ENCODE peak calls at places on chromosome 7, in ten cellular contexts. W is NCI-H1417 treated with DMSO at 0.1 percent for 48 hours; A is GM20000; C is small intestine; X is astrocyte of the spinal cord; Y is coronary artery; G is GM13977; B is stimulated activated CD8-positive, alpha-beta memory T cell treated with anti-CD3 and anti-CD28 coated beads, Interleukin-15, amount 100 ng/mL, for 24 hours; K is stomach; Q is GM12892. Z is an unnamed sample.

GRCh38 chr7:115600196-115600595 is 430.4 kb downstream of the TFEC start:
- DNase-seq in K (no peak), W (no peak), B (no peak), C (no peak), Y (no peak), X (peak; percentile 5), Q (no peak), G (no peak), A (no peak), Z (no peak)

GRCh38 chr7:157717211-157718174 is 380.7 kb downstream of the DNAJB6 start:
- DNase-seq in G (no peak), X (no peak), W (no peak), K (no peak), C (no peak), A (no peak), Q (no peak), Y (no peak), B (no peak), Z (no peak)

GRCh38 chr7:99244942-99245341 is 27.7 kb upstream of the MYH16 start:
- DNase-seq in B (no peak), K (no peak), Y (no peak), G (no peak), C (no peak), W (no peak), A (no peak), X (peak; percentile 31), Q (no peak), Z (no peak)

GRCh38 chr7:50648076-50648475 is 82.9 kb upstream of the DDC start:
- DNase-seq in Q (no peak), Y (peak; percentile 52), X (no peak), W (no peak), A (no peak), B (no peak), K (no peak), C (no peak), G (no peak), Z (no peak)

GRCh38 chr7:138890782-138891445 is 90.3 kb downstream of the KIAA1549 start:
- DNase-seq in C (no peak), A (no peak), B (no peak), G (no peak), W (no peak), X (peak; percentile 50), K (no peak), Q (no peak), Y (no peak), Z (no peak)

GRCh38 chr7:142454862-142455261 is 197.0 kb upstream of the PRSS58 start:
- DNase-seq in K (no peak), B (no peak), X (no peak), C (no peak), Y (no peak), G (no peak), Q (no peak), A (no peak), W (no peak), Z (no peak)

GRCh38 chr7:7884855-7885254 is 83.7 kb upstream of the GLCCI1 start:
- DNase-seq in X (peak; percentile 74), A (no peak), G (no peak), B (no peak), K (no peak), C (no peak), W (no peak), Q (no peak), Y (no peak), Z (no peak)

GRCh38 chr7:722847-723246 is 3.7 kb upstream of the DNAAF5 start:
- DNase-seq in X (no peak), W (no peak), Q (no peak), G (no peak), A (no peak), Y (no peak), C (no peak), B (no peak), K (no peak), Z (no peak)

GRCh38 chr7:37111459-37111858 is 337.2 kb downstream of the ELMO1 start:
- DNase-seq in K (no peak), G (no peak), B (no peak), W (no peak), Q (no peak), A (no peak), X (no peak), Y (no peak), C (no peak), Z (no peak)

GRCh38 chr7:38658916-38659315 is 27.7 kb upstream of the AMPH start:
- DNase-seq in K (no peak), Y (no peak), W (no peak), X (no peak), A (no peak), G (no peak), Q (no peak), C (no peak), B (no peak), Z (no peak)